ENCODE peak calls at places on chromosomes 12 and 14, in four cellular contexts. G is Peyer's patch, A is breast epithelium, N is IMR-90. X is an unnamed sample.

GRCh38 chr12:96239711-96240234 is 45.6 kb downstream of the ELK3 start:
- DNase-seq in G (no peak), A (no peak), N (no peak), X (no peak)

GRCh38 chr14:99682809-99683618 is 1.1 kb upstream of the CYP46A1 start:
- DNase-seq in G (peak; percentile 68), A (peak; percentile 74), N (peak; percentile 48), X (peak; percentile 86)

GRCh38 chr12:65878540-65878939 is 54.3 kb downstream of the HMGA2 start:
- DNase-seq in G (no peak), A (no peak), N (no peak), X (no peak)

GRCh38 chr12:2691001-2691339 is 103.8 kb upstream of the FKBP4 start:
- DNase-seq in G (peak; percentile 56), A (no peak), N (peak; percentile 7), X (peak; percentile 49)

GRCh38 chr12:100675432-100675831 is 101.9 kb downstream of the GAS2L3 start:
- DNase-seq in G (no peak), A (no peak), N (peak; percentile 72), X (no peak)

GRCh38 chr12:12823811-12824210 is 10.7 kb downstream of the DDX47 start:
- DNase-seq in G (no peak), A (no peak), N (no peak), X (no peak)

GRCh38 chr12:124369055-124369900 is 74.4 kb downstream of the RFLNA start:
- DNase-seq in G (peak; percentile 20), A (peak; percentile 90), N (peak; percentile 92), X (peak; percentile 92)

GRCh38 chr12:11621797-11622423 is 27.6 kb upstream of the ETV6 start:
- DNase-seq in G (peak; percentile 37), A (no peak), N (no peak), X (no peak)

GRCh38 chr14:94542111-94542810 is 19.0 kb upstream of the SERPINA4 start:
- DNase-seq in G (no peak), A (no peak), N (peak; percentile 44), X (no peak)

GRCh38 chr12:93366427-93366826 is 11.3 kb upstream of the NUDT4 start:
- DNase-seq in G (no peak), A (no peak), N (no peak), X (no peak)

GRCh38 chr12:46371718-46372130 is 849 bp downstream of the SLC38A2 start:
- DNase-seq in G (peak; percentile 70), A (peak; percentile 62), N (peak; percentile 44), X (peak; percentile 90)

GRCh38 chr12:93547778-93548177 is 24.7 kb upstream of the SOCS2 start:
- DNase-seq in G (no peak), A (no peak), N (no peak), X (no peak)

GRCh38 chr12:123384318-123384993 is 524 bp downstream of the KMT5A start:
- DNase-seq in G (no peak), A (no peak), N (no peak), X (no peak)

GRCh38 chr12:13234045-13234641 is 37.6 kb downstream of the EMP1 start:
- DNase-seq in G (peak; percentile 44), A (no peak), N (peak; percentile 70), X (no peak)

GRCh38 chr14:34051966-34052657 is 101.2 kb upstream of the EGLN3 start:
- DNase-seq in G (no peak), A (no peak), N (no peak), X (no peak)

GRCh38 chr14:68676511-68676943 is 116.3 kb downstream of the ZFP36L1 start:
- DNase-seq in G (no peak), A (no peak), N (no peak), X (no peak)

GRCh38 chr12:92695056-92695455 is 7.7 kb upstream of the PLEKHG7 start:
- DNase-seq in G (no peak), A (no peak), N (no peak), X (no peak)

GRCh38 chr14:69013943-69014782 is 35.1 kb upstream of the ACTN1 start:
- DNase-seq in G (no peak), A (peak; percentile 72), N (peak; percentile 83), X (peak; percentile 95)

GRCh38 chr12:47078733-47079364 is 572 bp upstream of the PCED1B start:
- DNase-seq in G (peak; percentile 60), A (no peak), N (peak; percentile 37), X (peak; percentile 62)

GRCh38 chr14:104373855-104374717 is 205.5 kb upstream of the C14orf180 start:
- DNase-seq in G (no peak), A (no peak), N (no peak), X (no peak)

GRCh38 chr12:2411011-2411410 is 358.2 kb downstream of the CACNA1C start:
- DNase-seq in G (no peak), A (no peak), N (no peak), X (no peak)

GRCh38 chr12:13799574-13799973 is 181.8 kb downstream of the GRIN2B start:
- DNase-seq in G (no peak), A (no peak), N (no peak), X (no peak)

GRCh38 chr12:101697930-101698781 is 716 bp downstream of the CHPT1 start:
- DNase-seq in G (peak; percentile 47), A (no peak), N (peak; percentile 7), X (peak; percentile 70)

GRCh38 chr12:69897744-69898143 is 72.7 kb downstream of the MYRFL start:
- DNase-seq in G (no peak), A (no peak), N (peak; percentile 88), X (no peak)

GRCh38 chr12:54762390-54762789 is 91.9 kb upstream of the MUCL1 start:
- DNase-seq in G (no peak), A (no peak), N (no peak), X (no peak)

GRCh38 chr14:30005114-30005698 is 77.6 kb upstream of the PRKD1 start:
- DNase-seq in G (no peak), A (no peak), N (peak; percentile 89), X (no peak)

GRCh38 chr12:21642707-21643389 is 14.8 kb downstream of the LDHB start:
- DNase-seq in G (no peak), A (no peak), N (peak; percentile 31), X (no peak)

GRCh38 chr14:31197671-31198070 is 9.9 kb downstream of the HECTD1 start:
- DNase-seq in G (no peak), A (no peak), N (no peak), X (no peak)

GRCh38 chr14:75022655-75023054 is 19.9 kb downstream of the EIF2B2 start:
- DNase-seq in G (no peak), A (no peak), N (no peak), X (no peak)

GRCh38 chr12:60184096-60184495 is 588.3 kb downstream of the SLC16A7 start:
- DNase-seq in G (no peak), A (no peak), N (no peak), X (no peak)

GRCh38 chr12:6029401-6029800 is 84.3 kb upstream of the ANO2 start:
- DNase-seq in G (no peak), A (no peak), N (no peak), X (no peak)

GRCh38 chr12:87596636-87597035 is 432.6 kb downstream of the C12orf50 start:
- DNase-seq in G (no peak), A (no peak), N (no peak), X (no peak)
- H3K27ac ChIP-seq in G (no peak overlapping the region), A (no peak overlapping the region), N (no peak overlapping the region), X (no peak overlapping the region)

DNA sequence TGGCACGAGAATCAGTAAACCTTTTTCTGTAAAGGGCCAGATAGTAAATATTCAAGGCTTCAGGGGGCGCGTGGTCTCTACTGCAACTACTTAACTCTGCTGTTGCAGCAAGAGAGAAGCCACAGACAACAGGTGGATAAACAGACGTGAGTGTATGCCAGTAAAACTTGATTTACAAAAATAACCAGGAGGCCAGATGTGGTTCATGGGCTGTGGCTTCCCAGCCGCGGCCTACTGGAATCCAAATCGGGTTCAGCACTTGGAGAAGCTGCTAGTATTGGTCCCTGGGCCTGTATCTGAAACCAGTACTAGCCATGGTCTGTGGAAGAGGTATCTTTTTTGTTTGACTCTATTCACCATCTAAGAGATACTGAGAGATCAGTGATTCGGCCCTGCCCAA is 13.3 kb downstream of the PPP2R5C start:
- DNase-seq in G (no peak), A (no peak), N (no peak), X (no peak)
- H3K4me1 ChIP-seq in G (no peaks in the 10 kb centered on the region), A (no peaks in the 10 kb centered on the region), N (no peaks in the 10 kb centered on the region), X (peaks cover 10% of the 10 kb centered on the region)

GRCh38 chr14:101812071-101812470 is 50.6 kb downstream of the PPP2R5C start:
- DNase-seq in G (no peak), A (no peak), N (no peak), X (no peak)

GRCh38 chr14:101809671-101810514 is 48.4 kb downstream of the PPP2R5C start:
- DNase-seq in G (peak; percentile 89), A (peak; percentile 78), N (peak; percentile 96), X (peak; percentile 86)

GRCh38 chr14:101808894-101809670 is 47.6 kb downstream of the PPP2R5C start:
- DNase-seq in G (no peak), A (no peak), N (no peak), X (no peak)

GRCh38 chr14:101810897-101811620 is 49.5 kb downstream of the PPP2R5C start:
- DNase-seq in G (no peak), A (no peak), N (peak; percentile 38), X (no peak)

DNA sequence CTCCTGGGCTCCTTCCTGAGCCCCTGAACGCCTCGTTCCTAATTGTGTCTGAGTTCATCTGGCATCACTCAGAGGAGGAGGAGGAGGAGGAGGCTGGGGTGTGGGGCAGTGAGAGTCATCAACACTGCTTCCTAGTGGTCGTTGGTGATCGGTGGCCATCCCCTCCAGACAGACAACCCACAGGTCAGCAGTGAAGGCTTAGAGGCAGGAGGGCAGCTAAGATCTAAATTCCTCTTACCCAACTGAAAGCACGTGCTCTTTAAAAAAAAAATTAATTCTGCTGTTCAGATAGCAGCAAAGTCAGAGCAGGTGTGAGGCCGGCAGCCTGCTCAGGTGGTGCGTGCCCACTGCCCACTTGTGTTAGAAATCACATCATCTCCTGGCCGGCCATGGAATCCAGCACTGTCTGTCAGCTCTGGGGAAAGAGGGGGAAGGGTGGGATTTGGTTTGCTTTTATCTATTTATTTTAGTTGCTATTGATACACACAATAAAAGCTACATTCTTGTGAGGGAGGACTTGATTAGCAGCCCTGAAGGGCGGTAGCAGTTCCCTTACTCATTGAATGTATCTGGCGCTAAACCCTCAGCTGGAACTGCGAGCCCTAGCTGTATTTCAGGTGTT is 46.6 kb downstream of the PPP2R5C start:
- DNase-seq in G (no peak), A (no peak), N (no peak), X (no peak)
- TF ChIP-seq CTCF in G (no peak), A (no peak), N (no peak), X (no peak)

DNA sequence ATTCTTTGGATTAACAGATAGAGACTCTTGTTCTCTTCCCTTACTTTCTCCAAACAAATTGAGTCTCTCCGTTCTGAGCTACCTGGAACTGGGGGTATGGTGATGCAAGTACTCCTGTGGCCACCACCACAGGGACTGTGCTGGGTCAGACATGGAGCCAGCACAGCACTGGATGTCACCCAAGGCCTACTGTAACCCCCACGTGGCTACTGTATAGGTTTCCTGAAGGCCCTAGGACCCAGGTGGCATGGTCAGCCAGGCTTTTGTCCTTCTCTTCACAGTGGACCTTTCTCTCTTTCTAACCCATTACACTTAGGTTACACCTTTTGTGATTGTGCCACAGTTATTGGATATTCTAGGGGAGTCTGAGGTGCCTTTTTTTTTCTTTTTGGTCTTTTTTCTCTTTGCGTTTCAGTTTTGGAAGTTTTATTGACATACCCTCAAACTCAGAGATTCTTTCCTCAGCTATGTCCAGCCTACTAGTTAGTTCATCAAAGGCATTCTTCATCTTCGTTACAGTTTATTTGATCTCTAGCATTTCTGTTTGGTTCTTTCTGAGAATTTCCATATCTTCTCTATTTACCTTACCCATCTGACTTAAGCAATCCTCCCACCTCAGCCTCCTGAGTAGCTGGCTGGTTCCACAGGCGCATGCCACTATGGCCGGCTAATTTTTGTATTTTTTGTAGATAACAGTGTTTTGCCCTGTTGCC is 6.0 kb upstream of the KLHDC2 start:
- DNase-seq in G (no peak), A (no peak), N (no peak), X (no peak)
- H3K27ac ChIP-seq in G (no peak overlapping the region), A (no peak overlapping the region), N (no peak overlapping the region), X (no peak overlapping the region)

X was measured in lower lobe of right lung.